ENCODE peak calls at places on chromosomes 3 and 15, in ten cellular contexts. F is uterus, B is GM13976, M is GM13977, S is BJ, A is nephron progenitor cell, O is AG10803, R is bronchial epithelial cell, L is A549, I is tibial nerve. V is an unnamed sample.

GRCh38 chr3:128549283-128550112 is 56.5 kb upstream of the GATA2 start:
- DNase-seq in B (no peak), S (peak), L (no peak), F (peak), O (peak), A (no peak), I (no peak), R (peak), M (no peak), V (peak)

GRCh38 chr3:144264805-144265204 is 293.2 kb downstream of the DIPK2A start:
- DNase-seq in A (no peak), L (no peak), B (no peak), I (no peak), O (no peak), M (no peak), R (no peak), F (no peak), S (no peak), V (no peak)

GRCh38 chr15:35705885-35706590 is 160.1 kb upstream of the DPH6 start:
- DNase-seq in F (no peak), A (peak), M (no peak), L (no peak), O (peak), B (no peak), I (no peak), R (no peak), S (no peak), V (no peak)

GRCh38 chr15:76988874-76989780 is 5.8 kb upstream of the PSTPIP1 start:
- DNase-seq in R (no peak), O (no peak), B (peak), I (peak), F (no peak), M (no peak), S (no peak), A (no peak), L (no peak), V (no peak)

GRCh38 chr3:81352867-81353266 is 408.6 kb downstream of the GBE1 start:
- DNase-seq in M (no peak), L (no peak), F (no peak), I (no peak), S (no peak), B (no peak), O (peak), A (no peak), R (peak), V (no peak)

GRCh38 chr15:23436421-23436820 is 10.6 kb downstream of the GOLGA6L2 start:
- DNase-seq in M (no peak), S (no peak), R (no peak), L (no peak), O (no peak), A (no peak), F (no peak), I (no peak), B (no peak), V (no peak)

GRCh38 chr3:183560607-183561006 is 5.1 kb upstream of the KLHL6 start:
- DNase-seq in R (peak), S (no peak), I (no peak), B (peak), F (no peak), A (no peak), M (peak), L (no peak), O (no peak), V (no peak)

GRCh38 chr15:50187525-50187924 is 5.5 kb downstream of the SLC27A2 start:
- DNase-seq in S (no peak), A (no peak), O (no peak), R (no peak), F (no peak), M (no peak), L (no peak), B (no peak), I (no peak), V (no peak)

GRCh38 chr3:42980909-42981308 is 1.8 kb downstream of the GASK1A start:
- DNase-seq in R (peak), S (no peak), M (no peak), I (no peak), L (no peak), O (peak), F (peak), A (no peak), B (no peak), V (no peak)

GRCh38 chr3:145359040-145359439 is 801.9 kb downstream of the PLOD2 start:
- DNase-seq in M (no peak), A (no peak), F (no peak), O (no peak), R (no peak), B (no peak), I (no peak), S (no peak), L (no peak), V (no peak)

GRCh38 chr3:98901032-98901464 is 447 bp downstream of the DCBLD2 start:
- DNase-seq in M (peak), F (peak), B (peak), A (peak), S (no peak), O (peak), I (peak), L (no peak), R (peak), V (no peak)

GRCh38 chr3:181899702-181900101 is 188.0 kb downstream of the SOX2 start:
- DNase-seq in O (no peak), A (no peak), F (no peak), R (no peak), I (no peak), L (no peak), B (no peak), M (no peak), S (no peak), V (no peak)

GRCh38 chr15:87764461-87765236 is 491.9 kb downstream of the NTRK3 start:
- DNase-seq in L (no peak), A (no peak), M (no peak), B (no peak), O (peak), I (no peak), S (no peak), R (peak), F (no peak), V (no peak)

GRCh38 chr3:23764407-23764806 is 41.3 kb upstream of the UBE2E1 start:
- DNase-seq in L (no peak), I (no peak), B (no peak), R (no peak), M (no peak), S (no peak), F (no peak), A (no peak), O (no peak), V (no peak)

GRCh38 chr15:57462391-57462790 is 86.1 kb downstream of the CGNL1 start:
- DNase-seq in F (no peak), R (peak), M (no peak), B (no peak), S (no peak), A (no peak), L (no peak), I (no peak), O (no peak), V (no peak)

GRCh38 chr3:66816110-66816761 is 181.9 kb upstream of the KBTBD8 start:
- DNase-seq in O (peak), L (peak), A (peak), M (peak), S (no peak), R (peak), F (no peak), B (peak), I (peak), V (no peak)

GRCh38 chr3:74124716-74125115 is 489.7 kb downstream of the CNTN3 start:
- DNase-seq in B (no peak), L (no peak), O (no peak), I (no peak), A (no peak), R (no peak), F (no peak), S (no peak), M (no peak), V (no peak)

DNA sequence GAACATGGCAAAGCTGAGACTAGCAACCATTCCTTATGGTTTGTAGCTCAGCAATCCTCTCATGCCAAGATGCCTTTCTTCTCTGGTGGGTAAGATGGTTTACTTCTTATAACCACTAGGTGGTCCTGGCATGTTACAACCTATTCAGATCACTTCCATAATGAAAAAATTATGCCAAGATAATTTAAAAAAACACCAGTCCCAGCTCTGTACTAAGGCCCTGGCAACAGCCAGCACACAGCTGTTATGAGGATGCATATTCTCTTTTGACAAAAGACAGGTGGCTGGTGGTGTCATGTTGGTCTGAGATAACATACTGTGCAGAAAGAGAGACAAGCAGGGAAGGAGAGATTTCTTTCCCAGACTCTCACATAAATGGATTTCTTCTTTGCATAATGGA is 65.7 kb upstream of the FRMD4B start:
- DNase-seq in L (no peak), O (no peak), A (no peak), M (no peak), F (no peak), R (no peak), B (no peak), I (no peak), S (no peak), V (no peak)
- TF ChIP-seq CTCF in L (no peak), O (peak), A (no peak), M (no peak), F (no peak), R (no peak), B (no peak), I (no peak), S (peak), V (no peak)

GRCh38 chr3:58824777-58825176 is 158.2 kb upstream of the FAM3D start:
- DNase-seq in S (no peak), M (no peak), R (no peak), B (no peak), F (no peak), A (no peak), L (no peak), O (no peak), I (no peak), V (no peak)

DNA sequence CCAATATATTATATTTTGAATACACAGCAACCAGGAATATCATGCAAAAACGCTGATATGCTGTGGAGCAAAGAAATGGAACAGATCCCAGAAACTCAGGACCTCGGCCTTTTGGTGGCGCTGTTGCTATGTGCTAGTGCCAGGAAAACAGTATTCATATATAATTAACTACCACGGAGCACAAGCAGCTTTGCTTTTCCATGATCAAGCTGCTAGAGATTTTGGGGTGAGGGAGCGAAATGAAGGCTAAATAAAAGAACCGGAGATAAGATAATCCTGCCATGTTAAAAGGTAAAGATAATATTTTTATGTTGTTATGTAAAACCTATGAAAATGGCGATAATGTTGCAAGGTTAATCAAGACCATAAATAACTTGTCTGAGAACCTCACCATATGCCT is 157.7 kb upstream of the FAM3D start:
- DNase-seq in A (peak), I (peak), L (peak), O (peak), M (peak), S (no peak), F (no peak), R (peak), B (peak), V (no peak)
- TF ChIP-seq CTCF in A (peak), I (no peak), L (peak), O (peak), M (peak), S (peak), F (no peak), R (peak), B (peak), V (no peak)

GRCh38 chr3:191502583-191502982 is 41.6 kb downstream of the PYDC2 start:
- DNase-seq in S (no peak), B (no peak), O (no peak), R (peak), F (no peak), A (no peak), L (no peak), M (peak), I (no peak), V (no peak)
- TF ChIP-seq CTCF in S (no peak), B (no peak), O (no peak), R (peak), F (no peak), A (peak), L (no peak), M (peak), I (no peak), V (no peak)

DNA sequence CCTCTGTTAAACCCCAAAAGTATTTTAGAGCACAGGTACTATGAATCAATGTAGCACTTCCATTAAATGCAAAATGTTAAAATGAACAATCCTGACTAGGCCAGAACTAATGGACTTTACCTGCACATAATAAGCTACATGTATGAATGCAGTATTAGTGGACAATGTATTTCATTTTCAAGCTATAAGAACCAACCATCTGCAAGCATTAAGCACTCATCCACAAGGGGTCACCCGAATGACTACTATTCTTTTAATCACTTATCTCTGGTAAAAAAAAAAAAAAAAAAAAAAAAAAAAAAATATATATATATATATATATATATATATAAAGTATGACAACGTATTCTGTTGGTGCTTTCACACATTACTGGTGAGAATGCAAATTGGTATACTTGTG is 7.2 kb downstream of the HERC1 start:
- DNase-seq in I (no peak), A (no peak), F (no peak), B (no peak), O (peak), S (no peak), M (no peak), L (no peak), R (peak), V (no peak)
- TF ChIP-seq CTCF in I (no peak), A (no peak), F (no peak), B (peak), O (peak), S (peak), M (peak), L (peak), R (no peak), V (no peak)

GRCh38 chr3:28940530-28940929 is 340.3 kb upstream of the RBMS3 start:
- DNase-seq in L (no peak), B (peak), S (peak), R (no peak), A (no peak), O (peak), F (no peak), I (peak), M (peak), V (no peak)

GRCh38 chr3:28934135-28934813 is 346.6 kb upstream of the RBMS3 start:
- DNase-seq in A (no peak), O (no peak), F (no peak), L (no peak), B (no peak), S (no peak), R (no peak), I (no peak), M (no peak), V (no peak)

GRCh38 chr3:28933337-28933736 is 347.5 kb upstream of the RBMS3 start:
- DNase-seq in A (no peak), S (no peak), L (no peak), B (no peak), I (no peak), M (no peak), O (no peak), R (no peak), F (no peak), V (no peak)

GRCh38 chr3:28935141-28935540 is 345.7 kb upstream of the RBMS3 start:
- DNase-seq in I (no peak), A (no peak), S (no peak), L (no peak), O (no peak), F (no peak), R (no peak), M (no peak), B (no peak), V (no peak)

GRCh38 chr3:28936154-28936553 is 344.7 kb upstream of the RBMS3 start:
- DNase-seq in F (no peak), B (no peak), L (no peak), I (no peak), S (no peak), R (no peak), A (no peak), O (no peak), M (no peak), V (no peak)
- TF ChIP-seq CTCF in F (no peak), B (no peak), L (no peak), I (no peak), S (no peak), R (no peak), A (no peak), O (no peak), M (no peak), V (no peak)

DNA sequence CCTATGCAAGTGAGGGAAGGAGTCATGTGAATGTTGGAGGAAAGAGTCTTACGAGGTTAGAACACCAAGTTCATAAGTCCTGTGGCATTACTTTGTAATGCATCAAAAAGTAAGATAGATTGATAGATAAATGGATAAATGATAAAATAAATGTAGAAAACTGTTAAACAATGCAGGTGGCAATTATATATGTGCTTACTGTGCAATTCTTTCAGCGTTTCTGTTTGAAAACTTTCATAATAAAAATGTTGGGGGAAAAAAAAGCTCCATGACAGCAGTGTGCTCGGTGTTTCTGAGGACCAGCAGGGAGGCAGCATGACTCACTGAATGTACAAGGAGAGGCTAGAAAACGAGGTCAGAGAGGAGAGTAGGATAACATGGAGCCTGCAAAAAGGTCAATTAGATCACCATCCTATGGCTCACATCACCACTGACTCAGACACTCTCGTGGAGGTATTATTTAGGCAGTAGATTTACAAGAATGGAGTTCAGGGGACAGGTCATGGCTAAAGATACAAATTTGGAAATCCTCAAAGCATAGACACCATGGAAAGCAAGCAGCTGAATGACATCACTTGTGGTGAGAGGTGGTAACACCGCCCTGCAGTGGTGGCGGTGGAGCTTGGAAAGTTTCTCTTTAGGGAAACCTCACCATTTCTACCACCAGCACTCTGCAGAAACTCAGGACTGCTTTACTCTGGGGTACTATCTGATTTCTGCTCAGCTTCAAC is 219.8 kb downstream of the CTNNB1 start:
- DNase-seq in B (no peak), S (no peak), I (no peak), L (peak), F (no peak), O (peak), M (no peak), A (no peak), R (peak), V (no peak)
- TF ChIP-seq CTCF in B (no peak), S (no peak), I (no peak), L (no peak), F (no peak), O (no peak), M (no peak), A (no peak), R (no peak), V (no peak)

GRCh38 chr3:64680334-64680733 is 7.5 kb downstream of the ADAMTS9 start:
- DNase-seq in F (no peak), S (no peak), I (no peak), M (no peak), O (no peak), B (no peak), R (no peak), L (no peak), A (no peak), V (no peak)
- TF ChIP-seq CTCF in F (no peak), S (no peak), I (no peak), M (no peak), O (no peak), B (no peak), R (no peak), L (no peak), A (no peak), V (no peak)